ENCODE peak calls at places on chromosome 5, in ten cellular contexts. One of them, this sample, is unnamed. For H3K4me1, the result is how much of the 10 kb centered on the place peaks cover.

GRCh38 chr5:138536665-138537315 is 6.2 kb downstream of the ETF1 start:
- DNase-seq in CD8-positive, alpha-beta T cell: no peak
- DNase-seq in naive thymus-derived CD4-positive, alpha-beta T cell: no peak
- DNase-seq in PC-3: no peak
- DNase-seq in tibial artery: no peak
- DNase-seq in mucosa of descending colon: no peak
- DNase-seq in H9: no peak
- DNase-seq in MM.1S: no peak
- DNase-seq in heart right ventricle: no peak
- DNase-seq in upper lobe of left lung: no peak
- DNase-seq in this sample: no peak

GRCh38 chr5:10393491-10393890 is 40.0 kb downstream of the MARCHF6 start:
- DNase-seq in CD8-positive, alpha-beta T cell: no peak
- DNase-seq in naive thymus-derived CD4-positive, alpha-beta T cell: no peak
- DNase-seq in PC-3: no peak
- DNase-seq in tibial artery: no peak
- DNase-seq in mucosa of descending colon: no peak
- DNase-seq in H9: no peak
- DNase-seq in MM.1S: no peak
- DNase-seq in heart right ventricle: no peak
- DNase-seq in upper lobe of left lung: no peak
- DNase-seq in this sample: no peak

GRCh38 chr5:128491291-128491690 is 46.8 kb downstream of the FBN2 start:
- DNase-seq in CD8-positive, alpha-beta T cell: no peak
- DNase-seq in naive thymus-derived CD4-positive, alpha-beta T cell: no peak
- DNase-seq in PC-3: no peak
- DNase-seq in tibial artery: no peak
- DNase-seq in mucosa of descending colon: no peak
- DNase-seq in H9: no peak
- DNase-seq in MM.1S: no peak
- DNase-seq in heart right ventricle: no peak
- DNase-seq in upper lobe of left lung: no peak
- DNase-seq in this sample: no peak

GRCh38 chr5:126098330-126099017 is 324.7 kb upstream of the GRAMD2B start:
- DNase-seq in CD8-positive, alpha-beta T cell: no peak
- DNase-seq in naive thymus-derived CD4-positive, alpha-beta T cell: no peak
- DNase-seq in PC-3: no peak
- DNase-seq in tibial artery: no peak
- DNase-seq in mucosa of descending colon: no peak
- DNase-seq in H9: no peak
- DNase-seq in MM.1S: no peak
- DNase-seq in heart right ventricle: no peak
- DNase-seq in upper lobe of left lung: no peak
- DNase-seq in this sample: no peak

GRCh38 chr5:35656721-35657120 is 39.1 kb downstream of the SPEF2 start:
- DNase-seq in CD8-positive, alpha-beta T cell: no peak
- DNase-seq in naive thymus-derived CD4-positive, alpha-beta T cell: no peak
- DNase-seq in PC-3: no peak
- DNase-seq in tibial artery: no peak
- DNase-seq in mucosa of descending colon: no peak
- DNase-seq in H9: peak
- DNase-seq in MM.1S: no peak
- DNase-seq in heart right ventricle: no peak
- DNase-seq in upper lobe of left lung: no peak
- DNase-seq in this sample: no peak

GRCh38 chr5:126917918-126918623 is 112.3 kb downstream of the MARCHF3 start:
- DNase-seq in CD8-positive, alpha-beta T cell: no peak
- DNase-seq in naive thymus-derived CD4-positive, alpha-beta T cell: no peak
- DNase-seq in PC-3: peak
- DNase-seq in tibial artery: no peak
- DNase-seq in mucosa of descending colon: no peak
- DNase-seq in H9: peak
- DNase-seq in MM.1S: no peak
- DNase-seq in heart right ventricle: no peak
- DNase-seq in upper lobe of left lung: no peak
- DNase-seq in this sample: no peak

GRCh38 chr5:125695994-125696679 is 727.1 kb upstream of the GRAMD2B start:
- DNase-seq in CD8-positive, alpha-beta T cell: no peak
- DNase-seq in naive thymus-derived CD4-positive, alpha-beta T cell: no peak
- DNase-seq in PC-3: peak
- DNase-seq in tibial artery: no peak
- DNase-seq in mucosa of descending colon: no peak
- DNase-seq in H9: no peak
- DNase-seq in MM.1S: no peak
- DNase-seq in heart right ventricle: no peak
- DNase-seq in upper lobe of left lung: no peak
- DNase-seq in this sample: no peak

GRCh38 chr5:17803976-17804375 is 169.7 kb downstream of the TAF11L14 start:
- DNase-seq in CD8-positive, alpha-beta T cell: no peak
- DNase-seq in naive thymus-derived CD4-positive, alpha-beta T cell: no peak
- DNase-seq in PC-3: peak
- DNase-seq in tibial artery: no peak
- DNase-seq in mucosa of descending colon: no peak
- DNase-seq in H9: no peak
- DNase-seq in MM.1S: no peak
- DNase-seq in heart right ventricle: no peak
- DNase-seq in upper lobe of left lung: no peak
- DNase-seq in this sample: no peak

GRCh38 chr5:111584651-111585050 is 72.3 kb upstream of the STARD4 start:
- DNase-seq in CD8-positive, alpha-beta T cell: no peak
- DNase-seq in naive thymus-derived CD4-positive, alpha-beta T cell: no peak
- DNase-seq in PC-3: peak
- DNase-seq in tibial artery: no peak
- DNase-seq in mucosa of descending colon: no peak
- DNase-seq in H9: no peak
- DNase-seq in MM.1S: no peak
- DNase-seq in heart right ventricle: no peak
- DNase-seq in upper lobe of left lung: no peak
- DNase-seq in this sample: no peak

GRCh38 chr5:126494393-126494792 is 71.2 kb downstream of the GRAMD2B start:
- DNase-seq in CD8-positive, alpha-beta T cell: no peak
- DNase-seq in naive thymus-derived CD4-positive, alpha-beta T cell: no peak
- DNase-seq in PC-3: no peak
- DNase-seq in tibial artery: no peak
- DNase-seq in mucosa of descending colon: no peak
- DNase-seq in H9: no peak
- DNase-seq in MM.1S: no peak
- DNase-seq in heart right ventricle: no peak
- DNase-seq in upper lobe of left lung: no peak
- DNase-seq in this sample: no peak

GRCh38 chr5:151257731-151258715 is 5.0 kb downstream of the GM2A start:
- DNase-seq in CD8-positive, alpha-beta T cell: no peak
- DNase-seq in naive thymus-derived CD4-positive, alpha-beta T cell: no peak
- DNase-seq in PC-3: peak
- DNase-seq in tibial artery: no peak
- DNase-seq in mucosa of descending colon: no peak
- DNase-seq in H9: no peak
- DNase-seq in MM.1S: no peak
- DNase-seq in heart right ventricle: no peak
- DNase-seq in upper lobe of left lung: no peak
- DNase-seq in this sample: no peak

GRCh38 chr5:45694255-45694834 is 1.8 kb downstream of the HCN1 start:
- DNase-seq in CD8-positive, alpha-beta T cell: no peak
- DNase-seq in naive thymus-derived CD4-positive, alpha-beta T cell: no peak
- DNase-seq in PC-3: peak
- DNase-seq in tibial artery: no peak
- DNase-seq in mucosa of descending colon: no peak
- DNase-seq in H9: no peak
- DNase-seq in MM.1S: no peak
- DNase-seq in heart right ventricle: no peak
- DNase-seq in upper lobe of left lung: no peak
- DNase-seq in this sample: no peak

GRCh38 chr5:6758201-6758600 is 45.0 kb downstream of the TENT4A start:
- DNase-seq in CD8-positive, alpha-beta T cell: no peak
- DNase-seq in naive thymus-derived CD4-positive, alpha-beta T cell: no peak
- DNase-seq in PC-3: no peak
- DNase-seq in tibial artery: no peak
- DNase-seq in mucosa of descending colon: no peak
- DNase-seq in H9: no peak
- DNase-seq in MM.1S: no peak
- DNase-seq in heart right ventricle: no peak
- DNase-seq in upper lobe of left lung: no peak
- DNase-seq in this sample: no peak

GRCh38 chr5:102196481-102196880 is 99.6 kb downstream of the SLCO4C1 start:
- DNase-seq in CD8-positive, alpha-beta T cell: no peak
- DNase-seq in naive thymus-derived CD4-positive, alpha-beta T cell: no peak
- DNase-seq in PC-3: no peak
- DNase-seq in tibial artery: no peak
- DNase-seq in mucosa of descending colon: no peak
- DNase-seq in H9: no peak
- DNase-seq in MM.1S: no peak
- DNase-seq in heart right ventricle: no peak
- DNase-seq in upper lobe of left lung: peak
- DNase-seq in this sample: no peak

GRCh38 chr5:3105172-3105571 is 353.7 kb upstream of the IRX2 start:
- DNase-seq in CD8-positive, alpha-beta T cell: no peak
- DNase-seq in naive thymus-derived CD4-positive, alpha-beta T cell: no peak
- DNase-seq in PC-3: no peak
- DNase-seq in tibial artery: no peak
- DNase-seq in mucosa of descending colon: no peak
- DNase-seq in H9: no peak
- DNase-seq in MM.1S: no peak
- DNase-seq in heart right ventricle: no peak
- DNase-seq in upper lobe of left lung: no peak
- DNase-seq in this sample: no peak

GRCh38 chr5:3105581-3105980 is 354.1 kb upstream of the IRX2 start:
- DNase-seq in CD8-positive, alpha-beta T cell: no peak
- DNase-seq in naive thymus-derived CD4-positive, alpha-beta T cell: no peak
- DNase-seq in PC-3: no peak
- DNase-seq in tibial artery: no peak
- DNase-seq in mucosa of descending colon: no peak
- DNase-seq in H9: no peak
- DNase-seq in MM.1S: no peak
- DNase-seq in heart right ventricle: no peak
- DNase-seq in upper lobe of left lung: no peak
- DNase-seq in this sample: no peak

GRCh38 chr5:3110371-3110770 is 358.9 kb upstream of the IRX2 start:
- DNase-seq in CD8-positive, alpha-beta T cell: no peak
- DNase-seq in naive thymus-derived CD4-positive, alpha-beta T cell: no peak
- DNase-seq in PC-3: no peak
- DNase-seq in tibial artery: no peak
- DNase-seq in mucosa of descending colon: no peak
- DNase-seq in H9: no peak
- DNase-seq in MM.1S: no peak
- DNase-seq in heart right ventricle: no peak
- DNase-seq in upper lobe of left lung: no peak
- DNase-seq in this sample: no peak

GRCh38 chr5:3104446-3105047 is 353.1 kb upstream of the IRX2 start:
- DNase-seq in CD8-positive, alpha-beta T cell: no peak
- DNase-seq in naive thymus-derived CD4-positive, alpha-beta T cell: no peak
- DNase-seq in PC-3: no peak
- DNase-seq in tibial artery: no peak
- DNase-seq in mucosa of descending colon: no peak
- DNase-seq in H9: no peak
- DNase-seq in MM.1S: no peak
- DNase-seq in heart right ventricle: no peak
- DNase-seq in upper lobe of left lung: no peak
- DNase-seq in this sample: no peak

GRCh38 chr5:3107118-3107517 is 355.6 kb upstream of the IRX2 start:
- DNase-seq in CD8-positive, alpha-beta T cell: no peak
- DNase-seq in naive thymus-derived CD4-positive, alpha-beta T cell: no peak
- DNase-seq in PC-3: no peak
- DNase-seq in tibial artery: no peak
- DNase-seq in mucosa of descending colon: no peak
- DNase-seq in H9: peak
- DNase-seq in MM.1S: no peak
- DNase-seq in heart right ventricle: no peak
- DNase-seq in upper lobe of left lung: no peak
- DNase-seq in this sample: no peak
- H3K4me1 ChIP-seq in CD8-positive, alpha-beta T cell: under half
- H3K4me1 ChIP-seq in naive thymus-derived CD4-positive, alpha-beta T cell: under half
- H3K4me1 ChIP-seq in PC-3: under half
- H3K4me1 ChIP-seq in tibial artery: under half
- H3K4me1 ChIP-seq in mucosa of descending colon: under half
- H3K4me1 ChIP-seq in H9: under half
- H3K4me1 ChIP-seq in MM.1S: under half
- H3K4me1 ChIP-seq in heart right ventricle: under half
- H3K4me1 ChIP-seq in upper lobe of left lung: under half
- H3K4me1 ChIP-seq in this sample: under half

GRCh38 chr5:168788786-168789185 is 209.6 kb upstream of the PANK3 start:
- DNase-seq in CD8-positive, alpha-beta T cell: no peak
- DNase-seq in naive thymus-derived CD4-positive, alpha-beta T cell: no peak
- DNase-seq in PC-3: no peak
- DNase-seq in tibial artery: no peak
- DNase-seq in mucosa of descending colon: no peak
- DNase-seq in H9: no peak
- DNase-seq in MM.1S: no peak
- DNase-seq in heart right ventricle: no peak
- DNase-seq in upper lobe of left lung: no peak
- DNase-seq in this sample: no peak
- H3K4me1 ChIP-seq in CD8-positive, alpha-beta T cell: under half
- H3K4me1 ChIP-seq in naive thymus-derived CD4-positive, alpha-beta T cell: under half
- H3K4me1 ChIP-seq in PC-3: under half
- H3K4me1 ChIP-seq in tibial artery: under half
- H3K4me1 ChIP-seq in mucosa of descending colon: under half
- H3K4me1 ChIP-seq in H9: under half
- H3K4me1 ChIP-seq in MM.1S: under half
- H3K4me1 ChIP-seq in heart right ventricle: under half
- H3K4me1 ChIP-seq in upper lobe of left lung: under half
- H3K4me1 ChIP-seq in this sample: under half

DNA sequence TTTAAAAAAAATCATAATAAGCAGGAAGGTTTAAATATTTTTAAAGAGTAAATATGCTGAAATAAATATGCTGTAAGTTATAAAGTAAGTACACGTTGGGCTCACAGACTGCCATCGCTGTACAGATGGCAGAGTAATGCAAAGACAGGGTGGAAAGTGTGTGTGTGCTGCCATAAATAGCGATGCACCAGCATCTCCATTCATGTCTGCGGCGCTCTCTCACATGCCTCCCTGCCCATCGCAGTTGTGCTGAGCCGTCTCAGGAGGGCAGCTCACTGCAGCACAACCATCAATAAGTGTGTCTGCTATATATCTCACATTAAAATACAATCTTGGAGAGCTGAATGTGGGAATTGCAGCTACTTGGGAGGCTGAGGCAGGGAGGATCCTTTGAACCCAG is 14.3 kb downstream of the MOCS2 start:
- DNase-seq in CD8-positive, alpha-beta T cell: no peak
- DNase-seq in naive thymus-derived CD4-positive, alpha-beta T cell: no peak
- DNase-seq in PC-3: no peak
- DNase-seq in tibial artery: no peak
- DNase-seq in mucosa of descending colon: no peak
- DNase-seq in H9: no peak
- DNase-seq in MM.1S: no peak
- DNase-seq in heart right ventricle: no peak
- DNase-seq in upper lobe of left lung: no peak
- DNase-seq in this sample: no peak
- H3K4me1 ChIP-seq in CD8-positive, alpha-beta T cell: under half
- H3K4me1 ChIP-seq in naive thymus-derived CD4-positive, alpha-beta T cell: under half
- H3K4me1 ChIP-seq in PC-3: under half
- H3K4me1 ChIP-seq in tibial artery: under half
- H3K4me1 ChIP-seq in mucosa of descending colon: under half
- H3K4me1 ChIP-seq in H9: under half
- H3K4me1 ChIP-seq in MM.1S: under half
- H3K4me1 ChIP-seq in heart right ventricle: under half
- H3K4me1 ChIP-seq in upper lobe of left lung: under half
- H3K4me1 ChIP-seq in this sample: under half

DNA sequence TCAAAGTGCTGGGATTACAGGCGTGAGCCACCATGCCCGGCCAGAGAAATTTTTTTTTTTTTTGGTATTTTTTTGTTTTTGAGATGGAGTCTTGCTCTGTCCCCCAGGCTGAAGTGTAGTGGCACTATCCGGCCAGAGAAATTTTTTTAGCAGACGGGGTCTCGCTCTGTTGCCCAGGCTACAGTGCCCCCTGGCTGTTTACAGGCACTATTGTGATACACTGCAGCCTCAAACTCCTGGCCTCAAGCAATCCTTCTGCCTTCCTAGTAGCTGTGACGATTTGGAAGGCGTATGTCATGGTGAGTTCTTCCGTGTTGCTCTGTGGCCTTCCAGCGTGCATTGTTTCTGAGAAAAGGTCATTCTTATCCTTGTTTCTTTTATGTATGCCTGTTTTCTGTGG is 47.5 kb downstream of the CNOT6 start:
- DNase-seq in CD8-positive, alpha-beta T cell: no peak
- DNase-seq in naive thymus-derived CD4-positive, alpha-beta T cell: no peak
- DNase-seq in PC-3: no peak
- DNase-seq in tibial artery: no peak
- DNase-seq in mucosa of descending colon: no peak
- DNase-seq in H9: peak
- DNase-seq in MM.1S: no peak
- DNase-seq in heart right ventricle: no peak
- DNase-seq in upper lobe of left lung: no peak
- DNase-seq in this sample: no peak
- H3K4me1 ChIP-seq in CD8-positive, alpha-beta T cell: under half
- H3K4me1 ChIP-seq in naive thymus-derived CD4-positive, alpha-beta T cell: under half
- H3K4me1 ChIP-seq in PC-3: under half
- H3K4me1 ChIP-seq in tibial artery: under half
- H3K4me1 ChIP-seq in mucosa of descending colon: under half
- H3K4me1 ChIP-seq in H9: under half
- H3K4me1 ChIP-seq in MM.1S: under half
- H3K4me1 ChIP-seq in heart right ventricle: under half
- H3K4me1 ChIP-seq in upper lobe of left lung: under half
- H3K4me1 ChIP-seq in this sample: under half

This sample was measured in right cardiac atrium.